ENCODE peak calls at places on chromosomes 7 and 10, in five cellular contexts. O is naive thymus-derived CD4-positive, alpha-beta T cell; F is HEK293T; X is NCI-H1105; L is NCI-H1694 treated with DMSO at 0.1 percent for 48 hours. H is an unnamed sample.
A peak's percentile ranks its signal among the peaks of the same experiment; 100 is the strongest.

GRCh38 chr10:88154596-88155250 is 291.3 kb downstream of the PTEN start:
- DNase-seq in O (no peak), F (no peak), X (no peak), L (no peak), H (no peak)

GRCh38 chr10:106311590-106311989 is 852.9 kb downstream of the SORCS1 start:
- DNase-seq in O (no peak), F (no peak), X (no peak), L (no peak), H (no peak)

GRCh38 chr7:44581426-44581906 is 565 bp downstream of the TMED4 start:
- DNase-seq in O (peak; percentile 56), F (no peak), X (no peak), L (no peak), H (peak; percentile 29)

GRCh38 chr10:116567335-116567734 is 21.6 kb downstream of the PNLIP start:
- DNase-seq in O (no peak), F (no peak), X (no peak), L (no peak), H (no peak)

GRCh38 chr7:155835446-155836215 is 23.4 kb upstream of the SHH start:
- DNase-seq in O (no peak), F (no peak), X (no peak), L (no peak), H (no peak)

GRCh38 chr10:98959486-98959885 is 276.2 kb downstream of the HPSE2 start:
- DNase-seq in O (no peak), F (no peak), X (no peak), L (no peak), H (no peak)

GRCh38 chr10:100827819-100828743 is 82.7 kb downstream of the PAX2 start:
- DNase-seq in O (no peak), F (no peak), X (no peak), L (peak; percentile 29), H (no peak)

GRCh38 chr7:76330245-76330644 is 27.8 kb downstream of the HSPB1 start:
- DNase-seq in O (no peak), F (no peak), X (no peak), L (no peak), H (no peak)

GRCh38 chr7:128005117-128005516 is 26.1 kb downstream of the LRRC4 start:
- DNase-seq in O (no peak), F (no peak), X (peak; percentile 7), L (no peak), H (peak; percentile 72)

GRCh38 chr10:99540339-99540672 is 7.6 kb downstream of the NKX2-3 start:
- DNase-seq in O (no peak), F (no peak), X (no peak), L (no peak), H (no peak)

GRCh38 chr10:133359972-133360610 is 2.3 kb upstream of the FUOM start:
- DNase-seq in O (no peak), F (no peak), X (no peak), L (no peak), H (no peak)

GRCh38 chr10:57031346-57031745 is 670.3 kb upstream of the ZWINT start:
- DNase-seq in O (no peak), F (no peak), X (no peak), L (no peak), H (no peak)

GRCh38 chr7:78226059-78226658 is 427.6 kb downstream of the PHTF2 start:
- DNase-seq in O (no peak), F (peak; percentile 62), X (peak; percentile 80), L (peak; percentile 90), H (peak; percentile 39)

GRCh38 chr10:31317652-31318381 is 1.2 kb upstream of the ZEB1 start:
- DNase-seq in O (no peak), F (no peak), X (no peak), L (no peak), H (no peak)

GRCh38 chr7:5143935-5144903 is 45.8 kb upstream of the WIPI2 start:
- DNase-seq in O (peak; percentile 94), F (no peak), X (no peak), L (no peak), H (no peak)

GRCh38 chr10:72084094-72084459 is 4.3 kb downstream of the SPOCK2 start:
- DNase-seq in O (peak; percentile 60), F (no peak), X (no peak), L (no peak), H (peak; percentile 14)

GRCh38 chr7:130228840-130229239 is 21.2 kb downstream of the SSMEM1 start:
- DNase-seq in O (no peak), F (no peak), X (no peak), L (no peak), H (no peak)

GRCh38 chr7:117282239-117282812 is 40.5 kb downstream of the WNT2 start:
- DNase-seq in O (no peak), F (no peak), X (no peak), L (no peak), H (no peak)

GRCh38 chr7:82598958-82599357 is 155.4 kb upstream of the CACNA2D1 start:
- DNase-seq in O (no peak), F (no peak), X (no peak), L (no peak), H (no peak)

GRCh38 chr10:58651040-58651439 is 138.4 kb downstream of the BICC1 start:
- DNase-seq in O (no peak), F (no peak), X (peak; percentile 66), L (no peak), H (no peak)

GRCh38 chr7:30911561-30911969 is at the start of gene AQP1:
- DNase-seq in O (no peak), F (no peak), X (no peak), L (peak; percentile 11), H (no peak)

GRCh38 chr7:29194594-29195417 is at the start of gene CHN2:
- DNase-seq in O (peak; percentile 29), F (peak; percentile 58), X (peak; percentile 41), L (peak; percentile 15), H (peak; percentile 53)

GRCh38 chr7:71637578-71637977 is 505.6 kb downstream of the GALNT17 start:
- DNase-seq in O (no peak), F (no peak), X (no peak), L (peak; percentile 85), H (peak; percentile 73)

H was measured in NCI-H2171 treated with DMSO at 0.1 percent for 48 hours.